ENCODE peak calls at places on chromosomes 2 and 18, in eight cellular contexts. One of them, this sample, is unnamed.

GRCh38 chr18:24584777-24585176 is 124.3 kb downstream of the HRH4 start:
- DNase-seq in HL-60: no peak
- DNase-seq in uterus: no peak
- DNase-seq in MM.1S: no peak
- DNase-seq in HFF-Myc: no peak
- DNase-seq in tibial artery: no peak
- DNase-seq in PC-3: no peak
- DNase-seq in fibroblast of lung: no peak
- DNase-seq in this sample: no peak

GRCh38 chr2:160206436-160206835 is 6.4 kb upstream of the ITGB6 start:
- DNase-seq in HFF-Myc: no peak
- DNase-seq in MM.1S: no peak
- DNase-seq in fibroblast of lung: no peak
- DNase-seq in uterus: no peak
- DNase-seq in HL-60: no peak
- DNase-seq in tibial artery: no peak
- DNase-seq in PC-3: no peak
- DNase-seq in this sample: no peak

GRCh38 chr2:23244656-23245055 is 140.3 kb upstream of the KLHL29 start:
- DNase-seq in HFF-Myc: no peak
- DNase-seq in PC-3: no peak
- DNase-seq in fibroblast of lung: no peak
- DNase-seq in uterus: no peak
- DNase-seq in tibial artery: no peak
- DNase-seq in MM.1S: no peak
- DNase-seq in HL-60: no peak
- DNase-seq in this sample: no peak

GRCh38 chr2:1544478-1545069 is 131.3 kb downstream of the TPO start:
- DNase-seq in tibial artery: no peak
- DNase-seq in HFF-Myc: no peak
- DNase-seq in uterus: no peak
- DNase-seq in fibroblast of lung: peak; percentile 19
- DNase-seq in PC-3: peak; percentile 45
- DNase-seq in MM.1S: no peak
- DNase-seq in HL-60: no peak
- DNase-seq in this sample: no peak

GRCh38 chr18:61992285-61992684 is 99.5 kb upstream of the RNF152 start:
- DNase-seq in PC-3: peak; percentile 86
- DNase-seq in HL-60: no peak
- DNase-seq in fibroblast of lung: peak; percentile 64
- DNase-seq in tibial artery: no peak
- DNase-seq in MM.1S: no peak
- DNase-seq in uterus: no peak
- DNase-seq in HFF-Myc: peak; percentile 68
- DNase-seq in this sample: no peak

GRCh38 chr2:237754182-237754581 is 44.4 kb upstream of the RBM44 start:
- DNase-seq in PC-3: no peak
- DNase-seq in HFF-Myc: no peak
- DNase-seq in tibial artery: no peak
- DNase-seq in fibroblast of lung: no peak
- DNase-seq in uterus: no peak
- DNase-seq in MM.1S: no peak
- DNase-seq in HL-60: no peak
- DNase-seq in this sample: no peak

GRCh38 chr2:203886579-203887230 is 19.1 kb downstream of the CTLA4 start:
- DNase-seq in tibial artery: no peak
- DNase-seq in MM.1S: peak; percentile 94
- DNase-seq in uterus: no peak
- DNase-seq in PC-3: peak; percentile 8
- DNase-seq in HFF-Myc: no peak
- DNase-seq in fibroblast of lung: no peak
- DNase-seq in HL-60: peak; percentile 52
- DNase-seq in this sample: no peak

GRCh38 chr2:12709207-12709522 is 7.6 kb upstream of the TRIB2 start:
- DNase-seq in HL-60: no peak
- DNase-seq in PC-3: peak; percentile 28
- DNase-seq in HFF-Myc: no peak
- DNase-seq in MM.1S: no peak
- DNase-seq in fibroblast of lung: no peak
- DNase-seq in tibial artery: no peak
- DNase-seq in uterus: no peak
- DNase-seq in this sample: peak; percentile 30

GRCh38 chr2:215812966-215813365 is 200.4 kb downstream of the MREG start:
- DNase-seq in tibial artery: no peak
- DNase-seq in PC-3: peak; percentile 66
- DNase-seq in MM.1S: no peak
- DNase-seq in fibroblast of lung: peak; percentile 66
- DNase-seq in HL-60: no peak
- DNase-seq in uterus: no peak
- DNase-seq in HFF-Myc: no peak
- DNase-seq in this sample: no peak

GRCh38 chr2:169546756-169547155 is 26.9 kb downstream of the FASTKD1 start:
- DNase-seq in HL-60: no peak
- DNase-seq in MM.1S: no peak
- DNase-seq in PC-3: no peak
- DNase-seq in uterus: no peak
- DNase-seq in fibroblast of lung: no peak
- DNase-seq in tibial artery: no peak
- DNase-seq in HFF-Myc: no peak
- DNase-seq in this sample: no peak

GRCh38 chr2:39660612-39661196 is 5.0 kb upstream of the TMEM178A start:
- DNase-seq in HL-60: no peak
- DNase-seq in tibial artery: no peak
- DNase-seq in uterus: no peak
- DNase-seq in MM.1S: no peak
- DNase-seq in HFF-Myc: no peak
- DNase-seq in fibroblast of lung: no peak
- DNase-seq in PC-3: no peak
- DNase-seq in this sample: no peak

GRCh38 chr2:241890524-241891235 is 21.2 kb downstream of the RTP5 start:
- DNase-seq in MM.1S: no peak
- DNase-seq in fibroblast of lung: no peak
- DNase-seq in PC-3: no peak
- DNase-seq in HFF-Myc: no peak
- DNase-seq in HL-60: no peak
- DNase-seq in uterus: no peak
- DNase-seq in tibial artery: no peak
- DNase-seq in this sample: no peak

GRCh38 chr2:65638438-65638837 is 206.0 kb upstream of the SPRED2 start:
- DNase-seq in HL-60: no peak
- DNase-seq in tibial artery: no peak
- DNase-seq in uterus: no peak
- DNase-seq in HFF-Myc: no peak
- DNase-seq in MM.1S: no peak
- DNase-seq in PC-3: no peak
- DNase-seq in fibroblast of lung: no peak
- DNase-seq in this sample: no peak

GRCh38 chr2:98751748-98752147 is 20.8 kb upstream of the MGAT4A start:
- DNase-seq in HFF-Myc: no peak
- DNase-seq in MM.1S: no peak
- DNase-seq in fibroblast of lung: no peak
- DNase-seq in PC-3: no peak
- DNase-seq in tibial artery: no peak
- DNase-seq in HL-60: no peak
- DNase-seq in uterus: no peak
- DNase-seq in this sample: no peak

GRCh38 chr2:236918513-236918912 is 167.2 kb upstream of the COPS8 start:
- DNase-seq in fibroblast of lung: no peak
- DNase-seq in MM.1S: no peak
- DNase-seq in PC-3: no peak
- DNase-seq in HFF-Myc: no peak
- DNase-seq in tibial artery: no peak
- DNase-seq in uterus: no peak
- DNase-seq in HL-60: no peak
- DNase-seq in this sample: no peak

GRCh38 chr2:177889812-177890460 is 182.6 kb downstream of the PDE11A start:
- DNase-seq in MM.1S: no peak
- DNase-seq in HL-60: no peak
- DNase-seq in HFF-Myc: no peak
- DNase-seq in tibial artery: no peak
- DNase-seq in PC-3: no peak
- DNase-seq in uterus: no peak
- DNase-seq in fibroblast of lung: no peak
- DNase-seq in this sample: no peak

DNA sequence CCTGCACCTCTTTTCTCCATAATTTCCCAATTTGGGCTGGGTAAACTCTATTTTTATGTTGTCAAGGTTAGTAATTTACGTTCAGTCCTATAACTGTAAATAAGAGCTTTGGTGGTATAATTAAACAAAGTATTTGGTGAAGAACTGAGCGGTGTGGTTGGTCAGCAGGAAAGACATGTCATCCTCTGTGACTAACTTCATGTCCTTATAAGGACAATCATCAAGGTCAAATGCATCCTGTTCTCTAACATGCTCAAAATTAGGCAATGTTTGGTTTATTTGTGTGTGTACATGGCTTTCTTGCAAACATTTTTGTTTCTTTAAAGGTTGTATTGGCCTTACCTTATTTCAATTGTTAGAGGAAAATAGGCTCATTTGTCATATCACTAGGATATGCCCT is 121.5 kb upstream of the NABP1 start:
- DNase-seq in tibial artery: no peak
- DNase-seq in PC-3: no peak
- DNase-seq in HL-60: no peak
- DNase-seq in MM.1S: no peak
- DNase-seq in HFF-Myc: no peak
- DNase-seq in uterus: no peak
- DNase-seq in fibroblast of lung: no peak
- DNase-seq in this sample: no peak
- TF ChIP-seq CTCF in tibial artery: no peak
- TF ChIP-seq CTCF in PC-3: no peak
- TF ChIP-seq CTCF in HL-60: no peak
- TF ChIP-seq CTCF in MM.1S: no peak
- TF ChIP-seq CTCF in HFF-Myc: no peak
- TF ChIP-seq CTCF in uterus: no peak
- TF ChIP-seq CTCF in fibroblast of lung: no peak
- TF ChIP-seq CTCF in this sample: no peak

DNA sequence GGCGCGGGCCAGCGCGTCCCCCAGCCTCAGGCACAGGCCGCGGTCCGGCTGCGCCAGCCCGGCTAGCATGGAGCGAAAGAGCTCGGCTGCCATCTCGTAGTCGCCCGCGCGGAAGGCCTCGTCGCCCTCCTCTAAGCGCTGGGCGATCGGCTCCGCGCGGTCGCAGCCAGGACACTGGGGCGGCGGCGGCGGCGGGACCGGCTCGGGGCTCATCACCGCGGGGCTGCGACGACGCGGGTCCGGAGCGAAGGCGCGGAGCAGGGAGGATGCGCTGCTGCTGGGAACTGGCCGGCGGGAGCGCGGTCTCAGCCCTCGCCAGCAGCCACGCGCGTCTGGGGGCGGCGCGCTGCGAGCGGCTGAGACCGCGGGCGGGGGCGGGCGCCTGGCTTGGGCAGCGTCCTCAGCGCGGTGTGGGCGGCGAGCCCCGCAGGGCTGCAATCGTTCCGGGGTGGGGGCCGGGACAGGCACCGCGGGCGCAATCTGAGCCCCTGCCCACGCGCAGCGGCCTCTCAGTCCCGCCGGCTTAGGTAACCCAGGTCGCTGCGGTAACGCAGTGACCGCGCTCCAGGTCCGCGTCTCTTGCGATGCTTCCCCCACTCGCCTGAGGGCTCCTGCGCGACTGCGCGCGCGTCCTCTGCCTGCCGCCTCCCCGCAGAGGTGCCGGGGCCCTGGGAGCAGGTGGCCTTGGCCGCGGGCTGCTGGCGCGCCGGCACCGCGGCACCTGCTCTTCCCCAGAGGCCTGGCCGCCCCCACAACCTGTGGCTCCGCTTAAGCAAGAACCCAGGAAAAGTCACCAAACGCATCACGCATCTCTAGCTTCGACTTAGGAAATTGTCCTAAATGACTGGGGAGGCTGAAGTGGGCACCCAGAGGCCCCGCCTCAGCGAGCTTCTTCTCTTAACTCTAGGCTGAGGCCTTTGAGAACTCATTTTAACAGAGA is at the start of gene LONRF2:
- DNase-seq in fibroblast of lung: no peak
- DNase-seq in MM.1S: no peak
- DNase-seq in tibial artery: no peak
- DNase-seq in uterus: peak; percentile 57
- DNase-seq in PC-3: peak; percentile 22
- DNase-seq in HFF-Myc: no peak
- DNase-seq in HL-60: no peak
- DNase-seq in this sample: peak; percentile 2
- H3K4me3 ChIP-seq in fibroblast of lung: no peak within 1 kb of the TSS
- H3K4me3 ChIP-seq in MM.1S: no peak within 1 kb of the TSS
- H3K4me3 ChIP-seq in tibial artery: peak within 1 kb of the TSS; percentile 62
- H3K4me3 ChIP-seq in uterus: peak within 1 kb of the TSS; percentile 90
- H3K4me3 ChIP-seq in PC-3: peak within 1 kb of the TSS; percentile 68
- H3K4me3 ChIP-seq in HFF-Myc: peak within 1 kb of the TSS; percentile 45
- H3K4me3 ChIP-seq in HL-60: peak within 1 kb of the TSS; percentile 42
- H3K4me3 ChIP-seq in this sample: no peak within 1 kb of the TSS

GRCh38 chr2:218436992-218437391 is 18.1 kb downstream of the VIL1 start:
- DNase-seq in uterus: no peak
- DNase-seq in HFF-Myc: no peak
- DNase-seq in HL-60: no peak
- DNase-seq in fibroblast of lung: no peak
- DNase-seq in MM.1S: no peak
- DNase-seq in PC-3: no peak
- DNase-seq in tibial artery: peak; percentile 51
- DNase-seq in this sample: no peak
- TF ChIP-seq CTCF in uterus: no peak
- TF ChIP-seq CTCF in HFF-Myc: no peak
- TF ChIP-seq CTCF in HL-60: no peak
- TF ChIP-seq CTCF in fibroblast of lung: no peak
- TF ChIP-seq CTCF in MM.1S: no peak
- TF ChIP-seq CTCF in PC-3: no peak
- TF ChIP-seq CTCF in tibial artery: no peak
- TF ChIP-seq CTCF in this sample: no peak

GRCh38 chr2:28351621-28352020 is 41.0 kb upstream of the FOSL2 start:
- DNase-seq in uterus: no peak
- DNase-seq in fibroblast of lung: no peak
- DNase-seq in tibial artery: no peak
- DNase-seq in MM.1S: no peak
- DNase-seq in PC-3: no peak
- DNase-seq in HL-60: no peak
- DNase-seq in HFF-Myc: no peak
- DNase-seq in this sample: no peak

GRCh38 chr2:28349546-28350165 is 43.0 kb upstream of the FOSL2 start:
- DNase-seq in MM.1S: no peak
- DNase-seq in HFF-Myc: no peak
- DNase-seq in HL-60: no peak
- DNase-seq in tibial artery: peak; percentile 55
- DNase-seq in fibroblast of lung: no peak
- DNase-seq in uterus: no peak
- DNase-seq in PC-3: no peak
- DNase-seq in this sample: no peak

GRCh38 chr2:28350791-28351285 is 41.8 kb upstream of the FOSL2 start:
- DNase-seq in MM.1S: no peak
- DNase-seq in HL-60: no peak
- DNase-seq in PC-3: no peak
- DNase-seq in tibial artery: peak; percentile 48
- DNase-seq in fibroblast of lung: no peak
- DNase-seq in HFF-Myc: no peak
- DNase-seq in uterus: no peak
- DNase-seq in this sample: no peak

GRCh38 chr2:28348921-28349320 is 43.7 kb upstream of the FOSL2 start:
- DNase-seq in tibial artery: no peak
- DNase-seq in uterus: no peak
- DNase-seq in HL-60: no peak
- DNase-seq in PC-3: no peak
- DNase-seq in MM.1S: no peak
- DNase-seq in HFF-Myc: no peak
- DNase-seq in fibroblast of lung: no peak
- DNase-seq in this sample: no peak

GRCh38 chr2:28350196-28350595 is 42.5 kb upstream of the FOSL2 start:
- DNase-seq in fibroblast of lung: no peak
- DNase-seq in HL-60: no peak
- DNase-seq in tibial artery: peak; percentile 52
- DNase-seq in PC-3: no peak
- DNase-seq in MM.1S: no peak
- DNase-seq in HFF-Myc: no peak
- DNase-seq in uterus: no peak
- DNase-seq in this sample: no peak
- H3K4me3 ChIP-seq in fibroblast of lung: no peak overlapping the region
- H3K4me3 ChIP-seq in HL-60: no peak overlapping the region
- H3K4me3 ChIP-seq in tibial artery: no peak overlapping the region
- H3K4me3 ChIP-seq in PC-3: no peak overlapping the region
- H3K4me3 ChIP-seq in MM.1S: no peak overlapping the region
- H3K4me3 ChIP-seq in HFF-Myc: no peak overlapping the region
- H3K4me3 ChIP-seq in uterus: no peak overlapping the region
- H3K4me3 ChIP-seq in this sample: no peak overlapping the region